ENCODE peak calls at places on chromosomes 7 and 10, in seven cellular contexts. B is chondrocyte; F is heart left ventricle; I is stimulated activated CD8-positive, alpha-beta memory T cell treated with anti-CD3 and anti-CD28 coated beads, Interleukin-4, amount 100 ng/mL, for 1 hour; W is lower leg skin; K is NCI-H1092; A is H54. Y is an unnamed sample.

GRCh38 chr7:26525413-26526287 is 234.0 kb downstream of the SNX10 start:
- DNase-seq in K (peak; percentile 78), W (no peak), B (no peak), F (no peak), I (no peak), A (no peak), Y (no peak)

GRCh38 chr7:17184805-17185689 is 113.4 kb upstream of the AHR start:
- DNase-seq in B (no peak), I (no peak), F (no peak), A (peak; percentile 12), K (no peak), W (no peak), Y (no peak)

GRCh38 chr10:56360967-56361841 is at the start of gene ZWINT:
- DNase-seq in I (peak; percentile 80), A (peak; percentile 83), K (peak; percentile 89), B (peak; percentile 97), F (peak; percentile 97), W (peak; percentile 98), Y (peak; percentile 97)

GRCh38 chr7:80127412-80128150 is 7.0 kb upstream of the GNAI1 start:
- DNase-seq in K (peak; percentile 66), I (no peak), F (no peak), A (no peak), B (no peak), W (no peak), Y (no peak)

GRCh38 chr7:13240349-13240748 is 552.9 kb downstream of the ARL4A start:
- DNase-seq in A (peak; percentile 68), K (no peak), W (no peak), I (no peak), B (no peak), F (no peak), Y (no peak)

GRCh38 chr10:129531195-129531968 is 64.3 kb downstream of the MGMT start:
- DNase-seq in F (no peak), A (no peak), I (no peak), K (no peak), W (no peak), B (no peak), Y (no peak)

GRCh38 chr10:61662794-61663259 is at the start of gene CABCOCO1:
- DNase-seq in A (peak; percentile 47), K (peak; percentile 63), W (peak; percentile 87), I (no peak), F (peak; percentile 72), B (peak; percentile 92), Y (peak; percentile 80)

GRCh38 chr10:35545878-35546631 is 59.1 kb upstream of the GJD4 start:
- DNase-seq in A (no peak), I (no peak), K (no peak), B (no peak), F (no peak), W (no peak), Y (no peak)

GRCh38 chr7:66281678-66282593 is 76.8 kb downstream of the TPST1 start:
- DNase-seq in K (no peak), A (peak; percentile 44), I (no peak), B (no peak), F (peak; percentile 56), W (peak; percentile 85), Y (peak; percentile 67)

GRCh38 chr7:151451626-151452025 is 11.7 kb upstream of the CRYGN start:
- DNase-seq in B (peak; percentile 86), W (peak; percentile 68), F (peak; percentile 19), A (no peak), I (no peak), K (no peak), Y (peak; percentile 54)

GRCh38 chr10:14383266-14383665 is 52.5 kb upstream of the FRMD4A start:
- DNase-seq in K (no peak), I (no peak), F (no peak), A (no peak), W (no peak), B (no peak), Y (no peak)

GRCh38 chr7:157269341-157270059 is 67.3 kb upstream of the DNAJB6 start:
- DNase-seq in W (peak; percentile 60), K (no peak), B (peak; percentile 35), I (no peak), A (no peak), F (no peak), Y (no peak)

GRCh38 chr7:111405621-111406020 is 156.7 kb downstream of the IMMP2L start:
- DNase-seq in A (no peak), F (no peak), I (no peak), K (no peak), W (no peak), B (no peak), Y (no peak)

GRCh38 chr10:21300546-21300945 is 224.9 kb downstream of the SKIDA1 start:
- DNase-seq in I (no peak), W (no peak), K (no peak), A (no peak), F (no peak), B (no peak), Y (no peak)

GRCh38 chr7:77238703-77239136 is 39.1 kb upstream of the FGL2 start:
- DNase-seq in K (no peak), A (no peak), B (no peak), I (no peak), W (no peak), F (no peak), Y (peak; percentile 78)

GRCh38 chr10:63665765-63666164 is 144.6 kb downstream of the REEP3 start:
- DNase-seq in W (no peak), I (no peak), B (no peak), K (no peak), F (no peak), A (no peak), Y (no peak)

GRCh38 chr10:24035761-24036160 is 173.2 kb upstream of the KIAA1217 start:
- DNase-seq in F (no peak), B (no peak), I (no peak), A (no peak), W (no peak), K (no peak), Y (no peak)

GRCh38 chr10:43795093-43795492 is 146.4 kb upstream of the ZNF32 start:
- DNase-seq in W (no peak), B (no peak), I (no peak), K (no peak), F (no peak), A (no peak), Y (no peak)

GRCh38 chr10:75003891-75004290 is 107.6 kb upstream of the SAMD8 start:
- DNase-seq in F (no peak), K (no peak), B (no peak), W (no peak), A (no peak), I (no peak), Y (no peak)

GRCh38 chr10:69466158-69466490 is 14.9 kb downstream of the TSPAN15 start:
- DNase-seq in F (no peak), I (no peak), B (no peak), W (no peak), K (no peak), A (no peak), Y (peak; percentile 35)

GRCh38 chr10:31876616-31877352 is 51.8 kb downstream of the ARHGAP12 start:
- DNase-seq in K (no peak), I (no peak), B (no peak), W (no peak), F (no peak), A (no peak), Y (no peak)

GRCh38 chr10:90665905-90666662 is 191.8 kb downstream of the HTR7 start:
- DNase-seq in A (no peak), K (no peak), B (no peak), W (no peak), I (no peak), F (no peak), Y (no peak)

GRCh38 chr10:27784272-27784671 is 38.7 kb upstream of the MKX start:
- DNase-seq in F (no peak), A (no peak), I (no peak), B (no peak), W (no peak), K (no peak), Y (no peak)

GRCh38 chr10:119834188-119834587 is 38.5 kb downstream of the MCMBP start:
- DNase-seq in B (no peak), A (no peak), I (no peak), W (no peak), F (no peak), K (no peak), Y (no peak)

GRCh38 chr10:42984035-42984610 is 92.7 kb upstream of the RET start:
- DNase-seq in K (no peak), F (no peak), A (no peak), W (no peak), I (no peak), B (no peak), Y (no peak)

GRCh38 chr10:7906128-7906527 is 87.8 kb downstream of the TAF3 start:
- DNase-seq in B (no peak), K (no peak), A (no peak), W (no peak), F (no peak), I (no peak), Y (no peak)

GRCh38 chr7:47521816-47522561 is 59.9 kb downstream of the TNS3 start:
- DNase-seq in F (peak; percentile 24), A (no peak), W (no peak), I (no peak), B (peak; percentile 77), K (no peak), Y (peak; percentile 67)

GRCh38 chr10:77795426-77796055 is 131.0 kb downstream of the DLG5 start:
- DNase-seq in K (no peak), B (peak; percentile 77), A (no peak), F (no peak), I (no peak), W (no peak), Y (peak; percentile 55)

GRCh38 chr7:129218514-129219036 is 6.3 kb upstream of the AHCYL2 start:
- DNase-seq in I (peak; percentile 60), A (peak; percentile 83), W (peak; percentile 96), B (no peak), F (peak; percentile 83), K (peak; percentile 77), Y (peak; percentile 89)

GRCh38 chr7:76000566-76000965 is 6.2 kb upstream of the TMEM120A start:
- DNase-seq in W (no peak), B (peak; percentile 78), I (no peak), K (no peak), A (no peak), F (peak; percentile 24), Y (no peak)

GRCh38 chr7:40299097-40299496 is 164.3 kb downstream of the SUGCT start:
- DNase-seq in B (no peak), W (no peak), F (no peak), I (no peak), A (peak; percentile 38), K (no peak), Y (no peak)

GRCh38 chr7:39421251-39421650 is 145.0 kb upstream of the YAE1 start:
- DNase-seq in A (no peak), I (no peak), F (no peak), W (no peak), K (no peak), B (no peak), Y (no peak)

GRCh38 chr10:34405611-34406462 is 409.3 kb downstream of the PARD3 start:
- DNase-seq in B (no peak), F (no peak), K (no peak), W (no peak), A (no peak), I (no peak), Y (no peak)

Y was measured in spleen.